ENCODE peak calls at places on chromosomes 16 and 17, in six cellular contexts. A, X, V, Z, C and T are unnamed samples.
A peak's percentile ranks its signal among the peaks of the same experiment; 100 is the strongest.

GRCh38 chr16:50265716-50266336 is 525 bp upstream of the ADCY7 start:
- DNase-seq in Z (no peak), C (no peak), X (peak; percentile 10), V (no peak), A (no peak), T (no peak)

GRCh38 chr16:375927-376816 is 5.6 kb downstream of the PGAP6 start:
- DNase-seq in A (no peak), X (no peak), Z (no peak), V (no peak), C (no peak), T (no peak)

GRCh38 chr16:35911899-35912298 is 2452.5 kb downstream of the TP53TG3F start:
- DNase-seq in C (no peak), X (no peak), V (no peak), A (no peak), Z (no peak), T (no peak)

GRCh38 chr17:72580321-72581127 is 459.7 kb downstream of the SOX9 start:
- DNase-seq in A (no peak), C (no peak), X (no peak), Z (no peak), V (no peak), T (no peak)

GRCh38 chr17:37365589-37365988 is 10.2 kb upstream of the C17orf78 start:
- DNase-seq in C (no peak), A (no peak), V (no peak), Z (no peak), X (no peak), T (no peak)

GRCh38 chr16:27083861-27084261 is 17.1 kb downstream of the C16orf82 start:
- DNase-seq in C (no peak), X (no peak), V (no peak), Z (peak; percentile 77), A (no peak), T (peak; percentile 57)

GRCh38 chr16:65070831-65071230 is 51.0 kb downstream of the CDH11 start:
- DNase-seq in A (no peak), X (peak; percentile 79), Z (no peak), C (peak; percentile 97), V (no peak), T (no peak)

GRCh38 chr17:16199093-16199492 is 16.2 kb downstream of the NCOR1 start:
- DNase-seq in Z (no peak), V (peak; percentile 35), C (no peak), X (no peak), A (no peak), T (no peak)

GRCh38 chr16:10950393-10950792 is 6.0 kb downstream of the CLEC16A start:
- DNase-seq in A (no peak), X (no peak), Z (no peak), C (no peak), V (no peak), T (no peak)

GRCh38 chr16:81946206-81946605 is 65.1 kb downstream of the SDR42E1 start:
- DNase-seq in A (no peak), C (peak; percentile 37), X (no peak), V (no peak), Z (no peak), T (no peak)

GRCh38 chr16:66705790-66706505 is 9.4 kb upstream of the CMTM4 start:
- DNase-seq in V (no peak), C (peak; percentile 29), Z (no peak), X (no peak), A (no peak), T (no peak)

GRCh38 chr16:55056585-55057520 is 126.2 kb downstream of the IRX5 start:
- DNase-seq in X (no peak), Z (peak; percentile 84), V (no peak), A (peak; percentile 16), C (no peak), T (peak; percentile 79)
- TF ChIP-seq CTCF in X (no peak), Z (peak; percentile 40), V (no peak), A (no peak), C (no peak), T (peak; percentile 26)

DNA sequence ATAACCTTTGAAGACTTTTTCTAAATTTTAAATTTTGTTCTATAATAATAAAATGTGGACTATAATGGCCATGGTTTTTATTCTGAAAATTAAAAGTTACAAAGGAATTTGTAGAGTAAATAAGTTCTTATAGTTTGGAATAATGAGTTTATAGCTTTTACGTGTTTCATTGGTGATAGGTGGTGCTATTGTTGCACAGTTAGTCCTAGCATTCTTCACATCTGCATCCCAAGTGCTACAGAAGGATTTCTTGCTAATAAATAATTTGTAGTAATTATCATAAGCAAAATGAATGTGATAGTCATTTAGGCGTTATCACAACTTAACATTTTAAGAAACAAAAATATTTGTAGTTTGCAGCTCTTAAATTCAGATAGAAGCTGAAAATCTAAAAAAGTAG is 67.9 kb downstream of the BCAS3 start:
- DNase-seq in A (no peak), Z (no peak), X (no peak), C (no peak), V (no peak), T (no peak)
- TF ChIP-seq CTCF in A (no peak), Z (peak; percentile 19), X (peak; percentile 33), C (no peak), V (no peak), T (no peak)

GRCh38 chr17:17783121-17783824 is 53.5 kb downstream of the SREBF1 start:
- DNase-seq in V (peak; percentile 53), A (peak; percentile 80), X (peak; percentile 72), Z (peak; percentile 88), C (peak; percentile 16), T (peak; percentile 83)
- TF ChIP-seq CTCF in V (peak; percentile 24), A (peak; percentile 51), X (no peak), Z (peak; percentile 55), C (no peak), T (no peak)

GRCh38 chr17:8741771-8742170 is 2.9 kb downstream of the CCDC42 start:
- DNase-seq in X (no peak), A (no peak), Z (no peak), C (no peak), V (no peak), T (no peak)

GRCh38 chr17:8742274-8742673 is 2.4 kb downstream of the CCDC42 start:
- DNase-seq in X (no peak), Z (no peak), C (no peak), A (no peak), V (no peak), T (no peak)

GRCh38 chr17:8742828-8743227 is 1.8 kb downstream of the CCDC42 start:
- DNase-seq in A (no peak), C (no peak), V (no peak), X (no peak), Z (no peak), T (no peak)

GRCh38 chr17:8740486-8740885 is 4.2 kb downstream of the CCDC42 start:
- DNase-seq in Z (peak; percentile 36), V (peak; percentile 70), X (no peak), A (peak; percentile 63), C (no peak), T (no peak)

GRCh38 chr17:8741366-8741765 is 3.3 kb downstream of the CCDC42 start:
- DNase-seq in C (no peak), A (no peak), Z (no peak), X (no peak), V (no peak), T (no peak)
- TF ChIP-seq CTCF in C (no peak), A (no peak), Z (no peak), X (no peak), V (no peak), T (no peak)

DNA sequence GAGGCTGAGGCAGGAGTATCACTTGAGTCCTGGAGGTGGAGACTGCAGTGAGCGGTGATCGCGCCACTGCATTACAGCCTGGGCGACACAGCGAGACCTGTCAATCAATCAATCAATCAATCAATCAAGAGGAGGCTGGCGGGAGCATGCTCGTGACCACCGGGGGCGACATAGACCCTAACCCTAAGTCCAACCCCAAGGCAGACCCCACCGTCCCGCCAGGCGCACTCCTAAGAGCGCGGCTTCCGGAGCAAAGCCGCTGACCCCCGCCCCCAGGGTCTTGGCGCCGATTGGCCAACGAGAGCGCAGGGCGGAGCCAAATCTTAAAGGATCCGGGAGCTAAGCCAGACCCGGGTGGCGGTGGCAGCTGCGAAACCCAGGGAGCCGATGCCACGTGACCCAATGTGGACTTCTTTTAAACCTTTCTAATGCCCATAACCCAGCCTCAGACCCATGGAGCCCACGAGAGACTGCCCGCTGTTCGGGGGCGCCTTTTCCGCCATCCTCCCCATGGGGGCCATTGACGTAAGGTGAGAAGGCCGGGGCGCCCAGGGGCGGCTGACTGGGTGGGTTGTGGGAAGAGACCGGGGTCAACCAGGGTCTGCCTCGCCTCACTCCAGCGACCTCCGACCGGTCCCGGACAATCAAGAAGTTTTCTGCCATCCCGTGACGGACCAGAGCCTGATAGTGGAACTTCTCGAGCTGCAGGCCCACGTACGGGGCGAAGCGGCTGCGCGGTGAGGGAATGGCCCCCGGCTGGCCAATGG is at the start of gene RANGRF:
- DNase-seq in C (peak; percentile 82), V (peak; percentile 85), Z (peak; percentile 96), X (peak; percentile 92), A (peak; percentile 91), T (peak; percentile 91)
- TF ChIP-seq CTCF in C (no peak), V (no peak), Z (peak; percentile 29), X (no peak), A (no peak), T (no peak)

GRCh38 chr17:53543363-53543927 is 279.3 kb upstream of the KIF2B start:
- DNase-seq in A (no peak), C (no peak), Z (no peak), X (no peak), V (no peak), T (no peak)
- TF ChIP-seq CTCF in A (no peak), C (no peak), Z (no peak), X (no peak), V (no peak), T (no peak)

GRCh38 chr16:89378947-89379771 is 111.2 kb downstream of the ANKRD11 start:
- DNase-seq in C (no peak), A (no peak), X (no peak), V (no peak), Z (no peak), T (peak; percentile 56)
- TF ChIP-seq CTCF in C (no peak), A (no peak), X (no peak), V (no peak), Z (no peak), T (no peak)

DNA sequence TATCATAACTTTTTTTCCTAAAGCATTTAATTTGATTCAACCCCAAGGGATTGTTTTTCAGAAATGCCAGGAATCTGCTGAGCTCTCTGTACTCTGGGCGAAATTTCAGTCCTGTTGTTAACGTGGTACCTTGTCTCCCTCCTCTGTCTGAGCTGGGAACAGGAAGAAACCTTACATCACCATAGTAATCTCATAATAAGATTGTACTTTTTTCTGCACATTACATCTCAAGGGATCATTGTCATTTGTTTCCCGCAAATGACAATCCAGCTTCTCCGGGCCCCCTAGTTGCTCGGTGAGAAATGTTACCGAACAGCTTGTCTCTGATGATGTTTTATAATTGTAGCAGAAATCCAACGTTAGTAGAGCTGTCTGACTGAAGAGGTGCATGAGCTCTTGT is 152.7 kb upstream of the ERCC4 start:
- DNase-seq in A (no peak), X (no peak), Z (peak; percentile 69), V (no peak), C (no peak), T (peak; percentile 4)
- TF ChIP-seq CTCF in A (no peak), X (peak; percentile 32), Z (peak; percentile 72), V (no peak), C (no peak), T (peak; percentile 21)

GRCh38 chr17:38504216-38504615 is 76.0 kb downstream of the ARHGAP23 start:
- DNase-seq in C (no peak), Z (no peak), X (no peak), A (no peak), V (no peak), T (no peak)

GRCh38 chr17:38498353-38498752 is 70.1 kb downstream of the ARHGAP23 start:
- DNase-seq in X (no peak), A (no peak), V (no peak), C (no peak), Z (no peak), T (no peak)
- TF ChIP-seq CTCF in X (no peak), A (no peak), V (no peak), C (no peak), Z (no peak), T (no peak)